ENCODE peak calls at places on chromosomes 13 and 19, in eight cellular contexts. X is HCT116, L is retinal pigment epithelial cell, J is astrocyte of the spinal cord, P is body of pancreas, C is Peyer's patch, B is heart left ventricle, Q is lower leg skin. M is an unnamed sample.

GRCh38 chr13:48571121-48571901 is 38.4 kb upstream of the RCBTB2 start:
- DNase-seq in X (no peak), L (no peak), J (peak; percentile 84), P (peak; percentile 39), C (no peak), B (no peak), Q (no peak), M (peak; percentile 81)

GRCh38 chr13:35887028-35887666 is 244.0 kb downstream of the DCLK1 start:
- DNase-seq in X (no peak), L (no peak), J (no peak), P (no peak), C (no peak), B (no peak), Q (no peak), M (no peak)

GRCh38 chr13:77389617-77389984 is 62.7 kb upstream of the MYCBP2 start:
- DNase-seq in X (no peak), L (no peak), J (no peak), P (no peak), C (no peak), B (no peak), Q (no peak), M (no peak)

GRCh38 chr13:69565334-69565733 is 542.3 kb upstream of the ATXN8OS start:
- DNase-seq in X (peak; percentile 49), L (no peak), J (peak; percentile 67), P (no peak), C (no peak), B (no peak), Q (no peak), M (no peak)

GRCh38 chr19:5048727-5049553 is 80.0 kb downstream of the KDM4B start:
- DNase-seq in X (no peak), L (peak; percentile 62), J (peak; percentile 73), P (no peak), C (no peak), B (no peak), Q (peak; percentile 92), M (peak; percentile 67)

GRCh38 chr13:51921790-51922740 is 60.3 kb downstream of the CCDC70 start:
- DNase-seq in X (no peak), L (no peak), J (no peak), P (no peak), C (no peak), B (no peak), Q (peak; percentile 70), M (no peak)

GRCh38 chr19:35357867-35358573 is at the start of gene FFAR3:
- DNase-seq in X (no peak), L (no peak), J (no peak), P (peak; percentile 74), C (no peak), B (no peak), Q (peak; percentile 67), M (peak; percentile 30)

GRCh38 chr19:18057557-18057956 is 29.2 kb downstream of the IL12RB1 start:
- DNase-seq in X (no peak), L (no peak), J (no peak), P (peak; percentile 26), C (no peak), B (peak; percentile 41), Q (no peak), M (peak; percentile 33)

GRCh38 chr13:85528578-85529215 is 270.5 kb downstream of the SLITRK6 start:
- DNase-seq in X (no peak), L (peak; percentile 59), J (peak; percentile 82), P (no peak), C (no peak), B (no peak), Q (no peak), M (peak; percentile 89)

GRCh38 chr19:43725468-43725867 is 9.6 kb downstream of the IRGC start:
- DNase-seq in X (no peak), L (no peak), J (no peak), P (no peak), C (no peak), B (no peak), Q (no peak), M (no peak)

GRCh38 chr13:104460553-104460952 is 1394.3 kb upstream of the SLC10A2 start:
- DNase-seq in X (no peak), L (peak; percentile 16), J (peak; percentile 34), P (no peak), C (no peak), B (no peak), Q (no peak), M (no peak)

GRCh38 chr13:73835138-73835721 is 299.0 kb downstream of the KLF12 start:
- DNase-seq in X (peak; percentile 22), L (peak; percentile 10), J (peak; percentile 59), P (no peak), C (no peak), B (no peak), Q (no peak), M (peak; percentile 16)

GRCh38 chr19:45933759-45934158 is 19.2 kb upstream of the NANOS2 start:
- DNase-seq in X (no peak), L (no peak), J (no peak), P (no peak), C (no peak), B (no peak), Q (no peak), M (no peak)

GRCh38 chr13:98992355-98992754 is 14.5 kb upstream of the DOCK9 start:
- DNase-seq in X (no peak), L (peak; percentile 72), J (no peak), P (no peak), C (no peak), B (no peak), Q (no peak), M (no peak)

GRCh38 chr13:98475521-98475920 is 101.4 kb downstream of the STK24 start:
- DNase-seq in X (no peak), L (no peak), J (no peak), P (peak; percentile 30), C (no peak), B (no peak), Q (peak; percentile 65), M (no peak)

GRCh38 chr19:13100031-13100588 is 2.5 kb downstream of the LYL1 start:
- DNase-seq in X (no peak), L (no peak), J (no peak), P (no peak), C (peak; percentile 58), B (no peak), Q (no peak), M (no peak)
- H3K4me3 ChIP-seq in X (no peak overlapping the region), L (no peak overlapping the region), J (no peak overlapping the region), P (no peak overlapping the region), C (peak overlapping the region; percentile 66), B (peak overlapping the region; percentile 59), Q (no peak overlapping the region), M (no peak overlapping the region)

GRCh38 chr19:10332158-10332964 is 968 bp downstream of the RAVER1 start:
- DNase-seq in X (no peak), L (no peak), J (no peak), P (no peak), C (no peak), B (no peak), Q (no peak), M (no peak)
- TF ChIP-seq CTCF in X (no peak), L (peak; percentile 7), J (no peak), P (no peak), C (peak; percentile 40), B (no peak), Q (no peak), M (no peak)

GRCh38 chr13:113839536-113840204 is 24.2 kb downstream of the GAS6 start:
- DNase-seq in X (no peak), L (no peak), J (no peak), P (peak; percentile 74), C (no peak), B (no peak), Q (no peak), M (no peak)

GRCh38 chr13:113836917-113837553 is 26.8 kb downstream of the GAS6 start:
- DNase-seq in X (peak; percentile 33), L (no peak), J (peak; percentile 94), P (peak; percentile 43), C (no peak), B (peak; percentile 75), Q (no peak), M (peak; percentile 90)

GRCh38 chr13:113835461-113836274 is 28.2 kb downstream of the GAS6 start:
- DNase-seq in X (no peak), L (no peak), J (peak; percentile 90), P (no peak), C (no peak), B (no peak), Q (no peak), M (peak; percentile 92)

GRCh38 chr13:113838711-113839201 is 25.1 kb downstream of the GAS6 start:
- DNase-seq in X (no peak), L (no peak), J (no peak), P (no peak), C (no peak), B (no peak), Q (no peak), M (peak; percentile 43)

DNA sequence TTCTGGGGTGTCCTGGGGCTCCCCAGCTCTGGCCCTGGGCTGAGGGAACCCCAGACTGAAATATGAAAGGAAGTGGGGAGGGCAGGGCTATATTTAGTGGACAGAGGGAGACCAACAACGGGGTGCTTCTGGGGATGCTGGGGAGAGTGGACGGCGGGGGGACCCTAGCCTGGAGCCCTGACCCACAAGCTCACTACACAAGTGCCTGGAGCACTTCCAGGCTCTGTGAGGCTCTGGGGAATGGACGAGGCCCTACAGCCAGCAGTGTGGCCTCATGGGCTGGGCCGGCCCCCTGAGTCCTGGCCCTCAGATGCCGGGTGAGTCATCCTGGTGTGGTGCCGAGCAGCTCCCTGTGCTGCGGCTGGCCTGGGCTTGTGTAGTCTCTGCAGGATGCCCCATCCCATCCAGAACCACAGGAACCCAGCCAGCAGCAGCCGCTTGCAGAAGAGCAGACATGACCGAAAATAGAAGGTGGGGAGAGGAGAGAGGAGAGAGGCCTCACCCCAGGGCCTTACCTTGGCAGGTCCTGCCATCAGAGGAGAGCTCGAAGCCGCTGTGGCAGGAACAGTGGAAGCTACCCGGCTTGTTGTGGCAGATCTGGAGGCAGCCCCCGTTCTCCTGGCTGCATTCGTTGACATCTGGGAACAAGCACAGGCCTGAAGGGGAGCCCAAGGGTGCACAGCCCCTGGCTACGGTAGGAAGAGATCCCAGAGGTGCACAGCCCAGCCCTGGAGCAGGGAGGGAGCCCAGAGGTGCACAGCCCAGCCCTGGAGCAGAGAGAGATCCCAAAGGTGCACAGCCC is 26.1 kb downstream of the GAS6 start:
- DNase-seq in X (peak; percentile 67), L (peak; percentile 83), J (peak; percentile 100), P (peak; percentile 89), C (peak; percentile 52), B (peak; percentile 92), Q (peak; percentile 98), M (peak; percentile 100)
- H3K4me3 ChIP-seq in X (peak overlapping the region; percentile 15), L (peak overlapping the region; percentile 8), J (peak overlapping the region; percentile 33), P (no peak overlapping the region), C (no peak overlapping the region), B (peak overlapping the region; percentile 23), Q (no peak overlapping the region), M (peak overlapping the region; percentile 50)

GRCh38 chr19:48720251-48720612 is 707 bp upstream of the MAMSTR start:
- DNase-seq in X (no peak), L (no peak), J (no peak), P (no peak), C (no peak), B (no peak), Q (no peak), M (no peak)

GRCh38 chr19:48719263-48720171 is at the start of gene MAMSTR:
- DNase-seq in X (no peak), L (no peak), J (no peak), P (no peak), C (no peak), B (peak; percentile 50), Q (no peak), M (no peak)

GRCh38 chr19:48722196-48722708 is 2.7 kb upstream of the MAMSTR start:
- DNase-seq in X (no peak), L (no peak), J (no peak), P (no peak), C (no peak), B (no peak), Q (no peak), M (no peak)

GRCh38 chr19:48718711-48719231 is 754 bp downstream of the MAMSTR start:
- DNase-seq in X (no peak), L (no peak), J (no peak), P (no peak), C (no peak), B (peak; percentile 49), Q (no peak), M (no peak)

GRCh38 chr19:48720613-48721296 is 1.2 kb upstream of the MAMSTR start:
- DNase-seq in X (peak; percentile 98), L (peak; percentile 97), J (peak; percentile 99), P (peak; percentile 99), C (peak; percentile 98), B (peak; percentile 98), Q (peak; percentile 99), M (peak; percentile 100)
- TF ChIP-seq CTCF in X (no peak), L (no peak), J (no peak), P (no peak), C (no peak), B (no peak), Q (no peak), M (no peak)